ENCODE peak calls at places on chromosome 2, in four cellular contexts. H, D, A and U are unnamed samples.
A peak's percentile ranks its signal among the peaks of the same experiment; 100 is the strongest.

GRCh38 chr2:176390276-176390675 is 121.0 kb downstream of the MTX2 start:
- DNase-seq in H (no peak), D (no peak), A (no peak), U (no peak)

GRCh38 chr2:106974891-106975290 is 88.9 kb upstream of the ST6GAL2 start:
- DNase-seq in H (no peak), D (no peak), A (no peak), U (no peak)

GRCh38 chr2:210226186-210226585 is 939 bp upstream of the ACADL start:
- DNase-seq in H (no peak), D (no peak), A (no peak), U (no peak)

GRCh38 chr2:238010572-238010971 is 43.8 kb downstream of the UBE2F start:
- DNase-seq in H (no peak), D (no peak), A (no peak), U (no peak)

GRCh38 chr2:201769664-201770373 is 10.9 kb downstream of the ALS2 start:
- DNase-seq in H (no peak), D (no peak), A (no peak), U (no peak)

GRCh38 chr2:143675006-143675405 is 545.8 kb downstream of the ARHGAP15 start:
- DNase-seq in H (no peak), D (no peak), A (no peak), U (no peak)

GRCh38 chr2:242085941-242086621 is 216.6 kb downstream of the RTP5 start:
- DNase-seq in H (no peak), D (no peak), A (peak; percentile 82), U (no peak)

GRCh38 chr2:105612049-105612448 is 132.7 kb upstream of the NCK2 start:
- DNase-seq in H (no peak), D (no peak), A (peak; percentile 33), U (no peak)

GRCh38 chr2:191486584-191487320 is 191.2 kb upstream of the NABP1 start:
- DNase-seq in H (no peak), D (peak; percentile 84), A (no peak), U (no peak)

GRCh38 chr2:66839551-66840320 is 404.8 kb downstream of the MEIS1 start:
- DNase-seq in H (no peak), D (no peak), A (no peak), U (no peak)
- TF ChIP-seq ZNF274 in H (no peak), D (no peak), A (no peak), U (no peak)

DNA sequence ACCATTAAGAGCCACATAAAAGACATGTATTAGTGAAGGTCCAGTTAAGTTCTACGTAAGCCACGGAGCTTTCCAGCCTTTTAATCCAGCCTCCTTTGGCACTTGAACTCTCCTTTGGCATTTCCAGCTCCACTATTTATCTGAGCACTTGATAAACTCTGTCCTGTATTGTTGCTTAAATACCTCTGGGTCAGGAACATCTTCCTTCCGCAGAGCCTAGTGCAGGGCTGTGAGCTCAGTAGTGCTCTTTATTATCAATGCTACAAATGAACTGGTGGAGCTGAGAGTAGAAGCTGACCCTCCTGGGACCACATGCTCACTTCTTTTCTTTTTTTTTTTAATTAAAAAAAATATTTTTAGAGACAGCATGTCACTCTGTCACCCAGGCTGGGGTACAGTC is 4.9 kb downstream of the STPG4 start:
- DNase-seq in H (no peak), D (no peak), A (no peak), U (no peak)
- H3K36me3 ChIP-seq in H (peaks cover 5% of the 10 kb centered on the region), D (peaks cover 4% of the 10 kb centered on the region), A (no peaks in the 10 kb centered on the region), U (peaks cover 7% of the 10 kb centered on the region)

DNA sequence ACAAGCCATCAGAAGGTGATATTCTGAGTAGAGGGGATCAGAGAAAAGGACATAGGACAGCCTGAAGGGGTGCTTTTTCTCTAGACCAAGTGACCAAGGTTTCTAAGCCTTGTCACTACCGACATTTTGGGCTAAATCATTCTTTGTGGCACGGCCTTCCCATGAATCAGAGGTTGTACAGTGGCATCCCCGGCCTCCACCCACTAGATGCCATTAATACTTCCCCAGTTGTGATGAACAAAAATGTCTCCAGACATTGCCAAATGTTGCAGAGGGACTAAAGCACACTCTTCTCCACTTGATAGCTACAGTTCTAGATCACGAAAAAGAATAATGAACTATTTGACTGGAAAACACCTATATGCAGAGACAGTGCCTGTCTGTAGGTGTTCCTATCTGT is 143.6 kb downstream of the PID1 start:
- DNase-seq in H (no peak), D (no peak), A (no peak), U (no peak)
- H3K9ac ChIP-seq in H (no peak overlapping the region), D (no peak overlapping the region), A (no peak overlapping the region), U (no peak overlapping the region)

GRCh38 chr2:231664727-231665126 is 43.6 kb upstream of the PTMA start:
- DNase-seq in H (no peak), D (no peak), A (no peak), U (no peak)
- TF ChIP-seq ZNF274 in H (no peak), D (no peak), A (no peak), U (no peak)

GRCh38 chr2:71347517-71347916 is 15.9 kb downstream of the ZNF638 start:
- DNase-seq in H (no peak), D (no peak), A (no peak), U (no peak)
- H3K36me3 ChIP-seq in H (peaks cover 13% of the 10 kb centered on the region), D (peaks cover 15% of the 10 kb centered on the region), A (peaks cover 14% of the 10 kb centered on the region), U (peaks cover 39% of the 10 kb centered on the region)

GRCh38 chr2:219731173-219731572 is 103.7 kb downstream of the SLC4A3 start:
- DNase-seq in H (no peak), D (no peak), A (peak; percentile 24), U (no peak)

GRCh38 chr2:219733106-219733505 is 105.7 kb downstream of the SLC4A3 start:
- DNase-seq in H (no peak), D (no peak), A (no peak), U (no peak)

GRCh38 chr2:219726916-219727315 is 99.5 kb downstream of the SLC4A3 start:
- DNase-seq in H (no peak), D (no peak), A (no peak), U (no peak)

GRCh38 chr2:219727771-219728429 is 100.5 kb downstream of the SLC4A3 start:
- DNase-seq in H (no peak), D (no peak), A (no peak), U (no peak)

DNA sequence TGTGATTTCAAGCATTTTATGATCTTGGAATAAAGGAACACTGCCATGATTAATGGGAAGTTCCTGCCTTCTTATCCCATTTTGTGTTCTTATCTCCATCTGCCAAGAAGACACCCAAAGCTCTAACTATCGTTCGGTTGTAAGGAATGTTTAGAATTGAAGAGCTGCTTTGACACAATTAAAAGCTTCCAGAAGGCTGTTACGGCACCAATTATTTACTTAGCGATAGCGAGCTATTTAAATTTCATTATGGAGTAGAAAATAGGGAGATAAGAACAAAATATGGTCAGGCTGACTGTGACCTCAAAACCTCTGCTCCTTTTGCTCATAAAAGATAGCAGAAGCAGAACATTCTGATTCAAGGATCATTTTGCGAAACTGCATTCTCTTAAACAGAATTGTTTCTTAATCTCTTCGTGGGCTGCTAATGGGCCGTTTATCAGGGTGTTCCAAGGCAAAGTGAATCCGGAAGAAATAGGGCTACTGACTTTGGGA is 101.6 kb downstream of the SLC4A3 start:
- DNase-seq in H (no peak), D (no peak), A (no peak), U (no peak)
- H3K9ac ChIP-seq in H (no peak overlapping the region), D (no peak overlapping the region), A (no peak overlapping the region), U (no peak overlapping the region)

GRCh38 chr2:48723125-48723524 is 32.4 kb downstream of the LHCGR start:
- DNase-seq in H (no peak), D (no peak), A (no peak), U (no peak)

GRCh38 chr2:48727560-48727959 is 28.0 kb downstream of the LHCGR start:
- DNase-seq in H (no peak), D (no peak), A (no peak), U (no peak)

GRCh38 chr2:48724278-48724677 is 31.2 kb downstream of the LHCGR start:
- DNase-seq in H (peak; percentile 28), D (no peak), A (no peak), U (no peak)

GRCh38 chr2:48728295-48728694 is 27.2 kb downstream of the LHCGR start:
- DNase-seq in H (no peak), D (no peak), A (no peak), U (no peak)

DNA sequence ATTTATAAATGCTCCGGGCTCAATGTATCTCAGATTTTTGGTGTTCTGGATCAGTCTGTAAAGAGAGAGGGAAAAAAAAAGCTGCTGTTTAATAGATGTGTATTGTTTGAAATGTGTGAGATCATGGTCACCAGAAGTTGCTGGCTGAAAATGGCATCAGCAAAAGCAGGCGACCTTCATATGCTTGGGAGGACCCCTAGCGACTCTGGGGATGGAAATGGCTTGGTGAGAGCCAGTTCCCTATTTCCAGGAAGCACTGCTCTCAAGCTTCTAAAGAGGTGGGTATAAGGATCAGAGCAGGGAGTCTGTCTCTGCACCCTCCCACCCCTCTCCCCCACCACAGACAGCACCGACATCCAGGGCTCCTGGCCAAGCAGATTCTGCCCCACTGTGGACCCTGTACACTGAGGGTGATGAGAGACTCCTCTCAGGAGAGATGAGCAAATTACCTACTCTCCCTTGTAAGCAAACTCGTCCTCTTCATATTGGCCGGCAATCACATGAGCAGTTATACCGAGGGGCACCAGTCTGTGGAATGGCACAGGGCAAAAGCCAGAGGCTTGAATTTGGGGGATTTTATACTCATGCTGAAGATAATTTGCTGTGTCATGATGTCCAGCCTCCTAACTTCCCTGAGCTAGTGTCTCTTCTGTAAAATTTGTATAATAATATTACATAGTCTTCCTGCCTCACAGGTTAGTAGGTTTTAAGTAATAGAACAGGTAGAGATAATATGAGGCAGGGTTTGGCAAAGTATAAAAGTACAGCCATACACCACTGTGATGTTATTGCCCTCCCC is 29.6 kb downstream of the LHCGR start:
- DNase-seq in H (peak; percentile 37), D (no peak), A (peak; percentile 12), U (no peak)
- TF ChIP-seq ZNF274 in H (no peak), D (no peak), A (no peak), U (no peak)

GRCh38 chr2:53802617-53803115 is 15.8 kb downstream of the ERLEC1 start:
- DNase-seq in H (no peak), D (no peak), A (no peak), U (no peak)

DNA sequence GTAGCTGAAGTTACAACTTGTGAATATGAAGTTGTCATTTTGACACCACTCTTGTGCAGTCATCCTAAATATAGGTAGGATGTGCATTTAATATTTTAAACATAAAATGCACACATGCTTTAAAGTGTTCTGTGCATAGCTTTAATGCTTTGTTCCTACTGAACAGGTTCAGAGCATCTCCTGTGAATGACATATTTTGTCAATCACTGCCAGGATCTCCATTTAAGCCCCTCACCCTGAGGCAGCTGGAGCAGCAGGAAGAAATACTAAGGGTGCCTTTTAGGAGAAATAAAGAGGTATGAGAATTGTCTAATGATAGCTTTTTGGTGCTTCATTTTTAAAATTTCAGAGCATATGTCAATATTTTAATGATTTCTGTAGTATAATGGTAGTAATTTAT is 14.7 kb downstream of the ERLEC1 start:
- DNase-seq in H (no peak), D (no peak), A (no peak), U (no peak)
- H3K36me3 ChIP-seq in H (no peaks in the 10 kb centered on the region), D (peaks cover 14% of the 10 kb centered on the region), A (peaks cover 20% of the 10 kb centered on the region), U (peaks cover 33% of the 10 kb centered on the region)

GRCh38 chr2:101232770-101233169 is 19.9 kb upstream of the CNOT11 start:
- DNase-seq in H (no peak), D (no peak), A (no peak), U (no peak)
- H3K9ac ChIP-seq in H (no peak overlapping the region), D (no peak overlapping the region), A (no peak overlapping the region), U (no peak overlapping the region)